ENCODE peak calls at places on chromosomes 7 and 10, in eight cellular contexts. O, P, B, X, D, H, Z and M are unnamed samples.

GRCh38 chr10:117215079-117215478 is 17.8 kb downstream of the KCNK18 start:
- DNase-seq in B (no peak), O (no peak), X (no peak), D (no peak), P (no peak), Z (no peak), H (no peak), M (no peak)

GRCh38 chr7:36865019-36865418 is 140.7 kb upstream of the AOAH start:
- DNase-seq in O (no peak), Z (no peak), H (no peak), B (no peak), D (no peak), X (no peak), P (no peak), M (no peak)

GRCh38 chr7:68461430-68461829 is 1136.8 kb upstream of the AUTS2 start:
- DNase-seq in P (no peak), D (no peak), H (no peak), X (no peak), Z (no peak), O (no peak), B (no peak), M (no peak)

GRCh38 chr7:22697322-22697859 is 29.6 kb upstream of the IL6 start:
- DNase-seq in H (no peak), D (no peak), Z (no peak), B (no peak), X (no peak), O (no peak), P (no peak), M (no peak)

GRCh38 chr7:89183726-89184125 is 388.2 kb upstream of the TEX47 start:
- DNase-seq in B (no peak), Z (no peak), D (no peak), H (no peak), O (no peak), X (no peak), P (no peak), M (no peak)

GRCh38 chr7:101031082-101031481 is 11.2 kb downstream of the MUC17 start:
- DNase-seq in B (no peak), D (no peak), Z (no peak), H (no peak), X (no peak), P (no peak), O (no peak), M (no peak)

GRCh38 chr7:98470131-98470985 is 69.5 kb upstream of the BAIAP2L1 start:
- DNase-seq in Z (no peak), P (peak), O (peak), D (no peak), H (no peak), B (no peak), X (no peak), M (no peak)

GRCh38 chr10:88110822-88111221 is 247.4 kb downstream of the PTEN start:
- DNase-seq in Z (no peak), B (peak), P (no peak), H (no peak), D (no peak), X (no peak), O (no peak), M (no peak)

GRCh38 chr10:78599122-78599853 is 469.5 kb upstream of the ZMIZ1 start:
- DNase-seq in H (no peak), D (no peak), P (no peak), Z (no peak), O (no peak), B (peak), X (no peak), M (no peak)

GRCh38 chr7:155216475-155217272 is 81.0 kb upstream of the INSIG1 start:
- DNase-seq in B (no peak), O (no peak), X (peak), Z (no peak), D (peak), H (no peak), P (no peak), M (no peak)
- TF ChIP-seq CTCF in B (no peak), O (no peak), X (no peak), Z (no peak), D (no peak), H (no peak), P (no peak), M (no peak)

GRCh38 chr10:2081501-2081900 is 344.2 kb upstream of the ADARB2 start:
- DNase-seq in O (no peak), X (no peak), H (no peak), P (no peak), Z (no peak), B (no peak), D (no peak), M (no peak)
- TF ChIP-seq CTCF in O (no peak), X (no peak), H (no peak), P (peak), Z (no peak), B (no peak), D (no peak), M (peak)

DNA sequence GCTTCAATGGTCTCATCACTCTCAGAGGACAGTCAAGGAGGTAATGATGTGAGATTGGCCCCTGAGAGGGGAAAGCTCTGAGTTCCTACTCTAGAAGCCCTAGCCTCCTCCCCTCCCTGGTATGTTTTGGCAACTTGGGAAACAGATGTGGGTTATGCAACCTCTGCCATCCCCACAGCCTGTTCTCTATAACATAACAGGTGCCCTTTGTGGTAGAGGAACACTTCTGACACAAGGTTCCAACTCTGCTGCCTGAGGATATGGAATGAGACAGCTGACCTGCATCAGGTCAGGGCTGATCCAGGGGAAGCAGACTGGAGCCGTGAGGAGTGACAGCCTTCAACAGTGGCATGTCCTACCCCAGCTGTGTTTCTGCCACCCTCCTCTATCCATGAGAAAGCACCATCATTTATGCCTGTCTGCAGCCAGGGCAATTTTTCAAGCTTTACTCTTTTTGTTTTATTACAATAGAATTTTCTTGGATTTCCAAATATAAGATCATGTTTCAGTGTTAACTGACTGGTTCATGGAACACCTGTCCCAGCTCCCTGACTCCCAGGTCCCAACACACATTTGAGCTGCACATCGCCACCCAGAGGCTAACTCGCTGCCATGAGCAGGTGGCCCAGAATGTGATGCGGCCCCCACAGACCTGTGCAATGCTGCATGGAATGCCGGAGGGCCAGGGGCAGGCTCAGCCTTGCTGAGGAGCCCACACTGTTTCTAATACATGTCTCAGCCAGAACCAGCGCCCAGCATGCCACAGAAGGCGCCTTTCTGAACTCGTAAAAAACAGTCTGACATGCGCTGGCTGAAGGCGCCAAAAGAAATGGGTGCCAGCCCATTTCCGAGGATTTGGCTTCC is 124.7 kb upstream of the CHST15 start:
- DNase-seq in Z (no peak), X (no peak), D (no peak), B (peak), H (no peak), O (no peak), P (no peak), M (no peak)
- TF ChIP-seq CTCF in Z (no peak), X (no peak), D (no peak), B (peak), H (no peak), O (no peak), P (peak), M (peak)

GRCh38 chr7:130732980-130733865 is 784 bp downstream of the KLF14 start:
- DNase-seq in B (no peak), X (no peak), O (peak), H (no peak), P (no peak), Z (no peak), D (peak), M (no peak)
- TF ChIP-seq CTCF in B (no peak), X (no peak), O (no peak), H (no peak), P (no peak), Z (no peak), D (peak), M (peak)